ENCODE peak calls at places on chromosome 11, in eight cellular contexts. O is MM.1S; Y is heart right ventricle; A is NCI-H1105; Z is activated T-helper 9 cell treated with anti-CD3 and anti-CD28 coated beads, Interleukin-2, amount 50 U/mL, for 16 hours; V is Daoy; G is iris pigment epithelial cell; Q is AG04450. F is an unnamed sample.

GRCh38 chr11:1220941-1221721 is 1.7 kb upstream of the MUC5B start:
- DNase-seq in O (no peak), Y (no peak), A (no peak), Z (no peak), V (no peak), G (no peak), Q (no peak), F (no peak)

GRCh38 chr11:65454311-65454695 is 31.7 kb downstream of the NEAT1 start:
- DNase-seq in O (no peak), Y (no peak), A (no peak), Z (no peak), V (no peak), G (no peak), Q (no peak), F (no peak)

GRCh38 chr11:60504219-60504618 is 11.0 kb upstream of the MS4A13 start:
- DNase-seq in O (peak), Y (no peak), A (no peak), Z (no peak), V (no peak), G (no peak), Q (no peak), F (no peak)

GRCh38 chr11:116173946-116174911 is 598.6 kb downstream of the BUD13 start:
- DNase-seq in O (no peak), Y (peak), A (no peak), Z (no peak), V (no peak), G (no peak), Q (no peak), F (no peak)

GRCh38 chr11:126172596-126173038 is 38.8 kb downstream of the RPUSD4 start:
- DNase-seq in O (no peak), Y (no peak), A (no peak), Z (no peak), V (no peak), G (no peak), Q (peak), F (peak)

GRCh38 chr11:64724863-64725535 is 2.0 kb upstream of the NRXN2 start:
- DNase-seq in O (no peak), Y (no peak), A (no peak), Z (no peak), V (no peak), G (no peak), Q (no peak), F (no peak)

GRCh38 chr11:72298931-72299330 is 55.0 kb upstream of the PHOX2A start:
- DNase-seq in O (no peak), Y (no peak), A (no peak), Z (no peak), V (no peak), G (no peak), Q (no peak), F (no peak)

GRCh38 chr11:78560066-78560597 is 14.5 kb downstream of the NARS2 start:
- DNase-seq in O (no peak), Y (no peak), A (no peak), Z (no peak), V (no peak), G (no peak), Q (no peak), F (no peak)

GRCh38 chr11:76682681-76683080 is 12.1 kb upstream of the LRRC32 start:
- DNase-seq in O (no peak), Y (no peak), A (no peak), Z (no peak), V (no peak), G (no peak), Q (no peak), F (no peak)

GRCh38 chr11:46437106-46437689 is 45.6 kb upstream of the CHRM4 start:
- DNase-seq in O (peak), Y (no peak), A (no peak), Z (no peak), V (no peak), G (no peak), Q (no peak), F (no peak)